ENCODE peak calls at places on chromosomes 4 and X, in eight cellular contexts. H, X, C, O, J, Y, M and F are unnamed samples.

GRCh38 chrX:152641256-152641875 is 3.7 kb downstream of the GABRQ start:
- DNase-seq in C (no peak), H (peak), X (no peak), O (no peak), M (no peak), J (no peak), Y (no peak), F (no peak)

GRCh38 chrX:123964155-123964554 is 2.6 kb downstream of the STAG2 start:
- DNase-seq in C (no peak), O (no peak), X (no peak), H (no peak), M (no peak), Y (no peak), J (no peak), F (no peak)

GRCh38 chrX:115233497-115234219 is at the start of gene LRCH2:
- DNase-seq in C (no peak), H (peak), Y (no peak), X (no peak), O (peak), J (no peak), M (no peak), F (no peak)

GRCh38 chrX:150533863-150534262 is 34.6 kb upstream of the MTM1 start:
- DNase-seq in Y (no peak), H (no peak), O (no peak), J (no peak), C (no peak), X (no peak), M (peak), F (no peak)

GRCh38 chr4:37453361-37454262 is 209.1 kb downstream of the NWD2 start:
- DNase-seq in O (peak), X (no peak), Y (no peak), H (peak), C (no peak), M (peak), J (no peak), F (peak)

GRCh38 chr4:99029852-99030251 is 34.3 kb downstream of the METAP1 start:
- DNase-seq in M (no peak), H (no peak), J (no peak), X (no peak), O (no peak), Y (no peak), C (no peak), F (no peak)

GRCh38 chrX:115650449-115650848 is 89.5 kb downstream of the PLS3 start:
- DNase-seq in C (no peak), Y (no peak), M (no peak), X (no peak), H (peak), J (no peak), O (no peak), F (no peak)

GRCh38 chrX:136542281-136542680 is 10.3 kb downstream of the VGLL1 start:
- DNase-seq in H (no peak), O (no peak), Y (no peak), M (no peak), J (no peak), C (no peak), X (no peak), F (no peak)

GRCh38 chrX:81201692-81202412 is at the start of the genes HMGN5 and SH3BGRL:
- DNase-seq in C (peak), M (peak), O (peak), H (peak), J (peak), Y (peak), X (peak), F (peak)

DNA sequence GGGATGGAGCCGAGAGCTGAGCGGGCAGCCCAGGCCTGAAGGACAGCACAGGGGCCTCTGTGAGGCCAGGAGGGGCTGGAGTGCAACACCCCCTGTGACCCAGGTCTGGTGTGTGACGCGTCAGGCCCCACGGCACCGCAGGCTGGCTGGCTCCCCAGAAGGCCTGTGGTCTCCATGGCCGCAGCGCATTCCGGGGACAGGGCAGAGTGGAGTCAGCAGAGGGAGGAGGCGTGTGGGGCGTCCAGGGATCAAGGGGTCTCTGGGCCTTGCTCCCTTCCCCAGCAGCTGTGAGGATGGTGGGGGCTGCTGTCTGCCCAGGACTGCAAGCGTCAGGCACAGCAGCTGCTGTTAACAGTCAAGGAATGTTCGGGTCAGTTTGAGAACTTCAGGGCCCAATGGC is 18.1 kb downstream of the PCGF3 start:
- DNase-seq in J (no peak), M (no peak), H (no peak), Y (no peak), X (no peak), O (no peak), C (no peak), F (no peak)
- TF ChIP-seq POLR2AphosphoS5 in J (no peak), M (no peak), H (no peak), Y (no peak), X (no peak), O (no peak), C (no peak), F (no peak)

GRCh38 chrX:15714529-15714928 is 23.5 kb upstream of the CA5B start:
- DNase-seq in M (no peak), J (no peak), O (no peak), Y (no peak), H (no peak), C (no peak), X (no peak), F (no peak)
- TF ChIP-seq REST in M (no peak), J (no peak), O (no peak), Y (no peak), H (no peak), C (no peak), X (no peak), F (no peak)

DNA sequence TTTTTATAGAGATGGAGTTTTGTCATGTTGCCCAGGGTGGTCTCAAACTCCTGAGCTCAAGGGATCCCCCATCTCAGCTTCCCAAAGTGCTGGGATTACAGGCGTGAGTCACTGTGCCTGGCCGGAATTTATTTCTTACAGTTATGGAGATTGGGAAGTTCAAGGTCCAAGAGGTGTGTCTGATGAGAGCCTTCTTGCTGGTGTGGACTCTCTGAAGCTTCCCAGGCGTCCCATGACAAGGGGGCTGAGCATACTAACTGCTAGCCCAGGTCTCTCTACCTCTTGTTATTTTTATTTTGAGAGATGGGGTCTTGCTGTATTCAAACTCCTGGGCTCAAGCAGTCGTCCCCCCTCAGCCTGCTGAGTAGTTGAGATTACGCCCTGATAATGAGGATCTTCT is 2.9 kb upstream of the NSD2 start:
- DNase-seq in X (no peak), M (no peak), C (peak), H (no peak), O (no peak), J (no peak), Y (no peak), F (no peak)
- TF ChIP-seq POLR2AphosphoS5 in X (no peak), M (no peak), C (no peak), H (no peak), O (no peak), J (no peak), Y (no peak), F (no peak)

DNA sequence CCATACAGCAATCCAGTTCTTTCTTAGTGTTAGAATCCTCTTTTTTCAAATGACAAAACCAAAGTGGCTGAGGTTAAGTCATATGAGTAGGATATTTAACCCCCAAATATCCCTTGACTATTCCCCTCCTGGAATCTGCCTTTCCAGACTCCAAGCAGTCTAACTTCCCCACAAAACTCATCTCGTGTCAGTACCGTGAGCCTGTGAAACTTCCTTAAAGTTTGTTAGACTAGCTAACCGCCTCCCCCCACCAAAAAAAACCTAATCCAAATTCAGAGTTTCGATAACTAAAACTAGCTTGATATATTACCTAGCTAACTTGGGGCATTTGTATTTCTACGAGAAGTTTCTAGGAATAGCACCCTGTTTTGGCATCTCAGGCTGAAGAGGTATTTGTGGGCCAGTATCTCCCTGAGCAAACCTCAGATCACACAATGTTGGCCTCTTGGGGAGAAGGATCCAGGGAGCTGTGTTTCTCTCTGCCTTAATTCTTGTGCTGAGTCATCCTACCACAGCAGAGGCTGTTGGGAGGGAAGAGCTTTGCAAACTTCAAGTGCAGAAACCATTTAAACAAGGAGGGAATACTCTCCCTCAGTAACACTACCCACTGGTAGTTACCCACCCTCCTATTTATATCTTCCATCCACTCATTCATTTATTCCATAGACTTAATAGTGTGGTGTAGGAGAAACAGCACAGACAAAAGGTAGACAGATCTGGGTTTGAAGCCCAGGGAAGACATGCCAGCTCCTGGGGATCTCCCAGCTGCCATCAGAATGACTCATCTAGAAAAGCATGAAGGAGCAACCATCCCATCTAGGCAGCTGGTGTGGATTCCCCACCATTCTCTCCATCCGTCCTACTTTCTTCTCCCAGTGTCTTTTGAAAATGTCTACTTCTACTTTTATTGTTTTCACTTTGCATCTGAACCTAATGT is 39.3 kb upstream of the TXK start:
- DNase-seq in M (peak), J (no peak), Y (peak), O (no peak), X (peak), H (peak), C (no peak), F (no peak)
- TF ChIP-seq REST in M (no peak), J (no peak), Y (no peak), O (no peak), X (no peak), H (no peak), C (no peak), F (no peak)